ENCODE peak calls at places on chromosomes 12 and 14, in eight cellular contexts. One of them, this sample, is unnamed.

GRCh38 chr14:68633131-68633991 is 159.5 kb downstream of the ZFP36L1 start:
- DNase-seq in heart left ventricle: peak
- DNase-seq in right lobe of liver: no peak
- DNase-seq in ovary: no peak
- DNase-seq in uterus: no peak
- DNase-seq in IMR-90: no peak
- DNase-seq in CD4-positive, alpha-beta T cell: no peak
- DNase-seq in ascending aorta: no peak
- DNase-seq in this sample: no peak

GRCh38 chr12:21757665-21758064 is 16.8 kb downstream of the KCNJ8 start:
- DNase-seq in heart left ventricle: no peak
- DNase-seq in right lobe of liver: no peak
- DNase-seq in uterus: no peak
- DNase-seq in CD4-positive, alpha-beta T cell: no peak
- DNase-seq in ascending aorta: no peak
- DNase-seq in ovary: no peak
- DNase-seq in IMR-90: no peak
- DNase-seq in this sample: no peak

GRCh38 chr12:54051916-54052744 is 1.5 kb upstream of the HOXC4 start:
- DNase-seq in ovary: peak
- DNase-seq in ascending aorta: no peak
- DNase-seq in uterus: peak
- DNase-seq in right lobe of liver: no peak
- DNase-seq in IMR-90: no peak
- DNase-seq in heart left ventricle: no peak
- DNase-seq in CD4-positive, alpha-beta T cell: no peak
- DNase-seq in this sample: no peak

GRCh38 chr12:49587174-49587908 is 18.1 kb downstream of the FAM186B start:
- DNase-seq in CD4-positive, alpha-beta T cell: no peak
- DNase-seq in ascending aorta: no peak
- DNase-seq in heart left ventricle: no peak
- DNase-seq in IMR-90: no peak
- DNase-seq in uterus: no peak
- DNase-seq in right lobe of liver: no peak
- DNase-seq in ovary: no peak
- DNase-seq in this sample: no peak

GRCh38 chr14:106845286-106846087 is 1319.1 kb downstream of the TMEM121 start:
- DNase-seq in heart left ventricle: no peak
- DNase-seq in uterus: peak
- DNase-seq in right lobe of liver: peak
- DNase-seq in IMR-90: no peak
- DNase-seq in CD4-positive, alpha-beta T cell: peak
- DNase-seq in ovary: peak
- DNase-seq in ascending aorta: no peak
- DNase-seq in this sample: peak

GRCh38 chr14:22982477-22983245 is at the start of gene AJUBA:
- DNase-seq in ascending aorta: peak
- DNase-seq in ovary: peak
- DNase-seq in IMR-90: peak
- DNase-seq in right lobe of liver: peak
- DNase-seq in CD4-positive, alpha-beta T cell: peak
- DNase-seq in heart left ventricle: peak
- DNase-seq in uterus: peak
- DNase-seq in this sample: peak

GRCh38 chr12:77402726-77403125 is 337.4 kb upstream of the E2F7 start:
- DNase-seq in uterus: no peak
- DNase-seq in CD4-positive, alpha-beta T cell: no peak
- DNase-seq in ascending aorta: no peak
- DNase-seq in ovary: no peak
- DNase-seq in heart left ventricle: no peak
- DNase-seq in right lobe of liver: no peak
- DNase-seq in IMR-90: peak
- DNase-seq in this sample: no peak

GRCh38 chr14:75861161-75861621 is 120.6 kb downstream of the TGFB3 start:
- DNase-seq in ovary: no peak
- DNase-seq in right lobe of liver: no peak
- DNase-seq in heart left ventricle: peak
- DNase-seq in CD4-positive, alpha-beta T cell: no peak
- DNase-seq in uterus: peak
- DNase-seq in ascending aorta: no peak
- DNase-seq in IMR-90: peak
- DNase-seq in this sample: no peak

GRCh38 chr12:47881826-47882427 is 22.9 kb downstream of the VDR start:
- DNase-seq in heart left ventricle: no peak
- DNase-seq in ovary: no peak
- DNase-seq in ascending aorta: no peak
- DNase-seq in uterus: peak
- DNase-seq in IMR-90: peak
- DNase-seq in right lobe of liver: no peak
- DNase-seq in CD4-positive, alpha-beta T cell: no peak
- DNase-seq in this sample: peak

GRCh38 chr12:9022592-9022991 is 33.2 kb downstream of the KLRG1 start:
- DNase-seq in ascending aorta: no peak
- DNase-seq in uterus: no peak
- DNase-seq in CD4-positive, alpha-beta T cell: no peak
- DNase-seq in heart left ventricle: no peak
- DNase-seq in IMR-90: no peak
- DNase-seq in right lobe of liver: no peak
- DNase-seq in ovary: no peak
- DNase-seq in this sample: no peak

GRCh38 chr14:42299692-42300091 is 693.0 kb downstream of the LRFN5 start:
- DNase-seq in uterus: no peak
- DNase-seq in heart left ventricle: no peak
- DNase-seq in ovary: no peak
- DNase-seq in ascending aorta: no peak
- DNase-seq in CD4-positive, alpha-beta T cell: no peak
- DNase-seq in right lobe of liver: no peak
- DNase-seq in IMR-90: no peak
- DNase-seq in this sample: no peak

GRCh38 chr12:132557291-132557968 is 53.0 kb downstream of the LRCOL1 start:
- DNase-seq in ascending aorta: no peak
- DNase-seq in CD4-positive, alpha-beta T cell: no peak
- DNase-seq in IMR-90: no peak
- DNase-seq in ovary: no peak
- DNase-seq in uterus: no peak
- DNase-seq in right lobe of liver: no peak
- DNase-seq in heart left ventricle: no peak
- DNase-seq in this sample: no peak

GRCh38 chr12:132556801-132557200 is 53.6 kb downstream of the LRCOL1 start:
- DNase-seq in IMR-90: no peak
- DNase-seq in uterus: no peak
- DNase-seq in heart left ventricle: no peak
- DNase-seq in ovary: no peak
- DNase-seq in CD4-positive, alpha-beta T cell: no peak
- DNase-seq in right lobe of liver: no peak
- DNase-seq in ascending aorta: no peak
- DNase-seq in this sample: no peak

GRCh38 chr12:132559652-132560420 is 50.5 kb downstream of the LRCOL1 start:
- DNase-seq in heart left ventricle: no peak
- DNase-seq in right lobe of liver: no peak
- DNase-seq in CD4-positive, alpha-beta T cell: no peak
- DNase-seq in uterus: peak
- DNase-seq in ascending aorta: no peak
- DNase-seq in ovary: peak
- DNase-seq in IMR-90: peak
- DNase-seq in this sample: no peak

GRCh38 chr12:132558861-132559623 is 51.3 kb downstream of the LRCOL1 start:
- DNase-seq in ascending aorta: no peak
- DNase-seq in right lobe of liver: no peak
- DNase-seq in CD4-positive, alpha-beta T cell: no peak
- DNase-seq in IMR-90: no peak
- DNase-seq in uterus: no peak
- DNase-seq in heart left ventricle: no peak
- DNase-seq in ovary: no peak
- DNase-seq in this sample: no peak

DNA sequence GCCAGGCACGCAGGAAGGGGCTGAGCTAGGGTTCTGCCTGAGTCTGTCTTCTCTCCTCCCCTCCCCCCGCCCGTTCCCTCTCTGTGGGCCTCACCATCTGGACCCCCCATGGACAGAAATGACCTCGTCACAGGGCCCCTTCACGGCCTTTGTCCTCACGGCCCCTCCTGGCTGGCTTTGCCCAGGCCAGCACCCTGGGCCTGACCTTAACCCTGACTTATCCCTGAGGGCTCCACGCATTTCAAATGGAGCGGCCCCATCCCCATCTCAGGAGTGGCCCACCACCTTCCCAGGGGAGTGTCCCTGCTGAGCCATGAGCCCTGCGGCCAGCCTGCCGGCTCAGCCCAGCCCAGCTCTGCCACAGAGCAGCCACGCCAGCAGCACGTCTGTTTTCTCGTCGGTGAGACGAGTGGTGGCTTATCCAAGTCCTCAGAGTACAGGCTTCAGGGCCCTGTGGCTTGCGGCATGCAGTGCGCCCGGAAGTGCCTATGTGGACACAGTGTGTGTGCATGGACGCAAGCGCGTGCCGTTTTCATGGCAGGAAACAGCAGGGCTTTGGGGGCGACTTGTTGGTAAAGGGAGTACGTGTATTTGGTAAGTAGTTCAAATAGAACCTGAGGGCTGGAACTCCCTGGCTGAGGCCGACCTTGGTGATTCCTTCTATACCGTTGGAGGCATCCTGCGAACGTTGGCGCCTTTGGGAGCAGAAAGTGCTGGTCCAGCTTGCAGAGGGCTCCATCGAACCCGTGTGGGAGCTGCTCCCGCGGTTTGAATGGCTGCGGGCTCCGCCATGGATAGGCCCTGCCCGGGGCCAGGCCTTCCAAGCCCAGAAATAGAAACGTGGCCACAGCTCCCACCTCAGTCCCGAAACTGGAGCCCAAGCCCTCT is 52.2 kb downstream of the LRCOL1 start:
- DNase-seq in right lobe of liver: no peak
- DNase-seq in heart left ventricle: no peak
- DNase-seq in uterus: no peak
- DNase-seq in ovary: no peak
- DNase-seq in ascending aorta: no peak
- DNase-seq in CD4-positive, alpha-beta T cell: no peak
- DNase-seq in IMR-90: no peak
- DNase-seq in this sample: no peak
- H3K27ac ChIP-seq in right lobe of liver: no peak
- H3K27ac ChIP-seq in heart left ventricle: no peak
- H3K27ac ChIP-seq in uterus: no peak
- H3K27ac ChIP-seq in ovary: no peak
- H3K27ac ChIP-seq in ascending aorta: no peak
- H3K27ac ChIP-seq in CD4-positive, alpha-beta T cell: no peak
- H3K27ac ChIP-seq in IMR-90: no peak
- H3K27ac ChIP-seq in this sample: no peak

GRCh38 chr14:55419663-55420062 is 8.0 kb upstream of the ATG14 start:
- DNase-seq in IMR-90: no peak
- DNase-seq in CD4-positive, alpha-beta T cell: no peak
- DNase-seq in uterus: no peak
- DNase-seq in ascending aorta: no peak
- DNase-seq in right lobe of liver: no peak
- DNase-seq in ovary: no peak
- DNase-seq in heart left ventricle: no peak
- DNase-seq in this sample: no peak

GRCh38 chr14:55418411-55418810 is 6.8 kb upstream of the ATG14 start:
- DNase-seq in right lobe of liver: no peak
- DNase-seq in uterus: no peak
- DNase-seq in heart left ventricle: no peak
- DNase-seq in ascending aorta: no peak
- DNase-seq in ovary: no peak
- DNase-seq in IMR-90: no peak
- DNase-seq in CD4-positive, alpha-beta T cell: no peak
- DNase-seq in this sample: no peak

GRCh38 chr14:55414551-55414950 is 2.9 kb upstream of the ATG14 start:
- DNase-seq in ovary: no peak
- DNase-seq in right lobe of liver: no peak
- DNase-seq in heart left ventricle: no peak
- DNase-seq in ascending aorta: no peak
- DNase-seq in CD4-positive, alpha-beta T cell: no peak
- DNase-seq in IMR-90: no peak
- DNase-seq in uterus: no peak
- DNase-seq in this sample: no peak

GRCh38 chr14:55417955-55418354 is 6.3 kb upstream of the ATG14 start:
- DNase-seq in right lobe of liver: no peak
- DNase-seq in heart left ventricle: no peak
- DNase-seq in ovary: no peak
- DNase-seq in IMR-90: no peak
- DNase-seq in uterus: no peak
- DNase-seq in ascending aorta: no peak
- DNase-seq in CD4-positive, alpha-beta T cell: no peak
- DNase-seq in this sample: no peak

DNA sequence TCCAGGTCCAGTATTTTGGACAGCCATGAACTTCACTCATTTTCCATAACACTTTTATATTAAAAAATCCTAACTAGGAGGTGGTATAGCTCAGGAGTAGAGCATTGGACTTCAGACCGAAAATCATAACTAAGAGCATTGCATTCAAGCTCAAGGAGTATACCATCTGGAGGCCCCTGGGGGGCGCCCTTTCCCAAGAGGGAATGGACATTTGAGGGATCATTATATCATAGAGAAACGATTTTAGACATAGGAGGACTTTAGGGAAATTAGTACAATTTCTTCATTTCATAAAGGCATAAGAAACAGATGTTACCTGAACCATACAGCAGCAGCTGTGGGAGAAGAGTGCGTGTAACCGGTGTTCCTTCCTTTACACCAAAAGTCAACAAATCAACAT is 5.2 kb upstream of the ATG14 start:
- DNase-seq in ovary: no peak
- DNase-seq in CD4-positive, alpha-beta T cell: no peak
- DNase-seq in ascending aorta: no peak
- DNase-seq in right lobe of liver: no peak
- DNase-seq in uterus: no peak
- DNase-seq in heart left ventricle: no peak
- DNase-seq in IMR-90: no peak
- DNase-seq in this sample: no peak
- TF ChIP-seq CTCF in ovary: no peak
- TF ChIP-seq CTCF in CD4-positive, alpha-beta T cell: peak
- TF ChIP-seq CTCF in ascending aorta: no peak
- TF ChIP-seq CTCF in right lobe of liver: no peak
- TF ChIP-seq CTCF in uterus: no peak
- TF ChIP-seq CTCF in heart left ventricle: peak
- TF ChIP-seq CTCF in IMR-90: peak
- TF ChIP-seq CTCF in this sample: no peak

GRCh38 chr14:96804821-96805374 is 7.7 kb downstream of the VRK1 start:
- DNase-seq in IMR-90: peak
- DNase-seq in right lobe of liver: no peak
- DNase-seq in ascending aorta: no peak
- DNase-seq in ovary: no peak
- DNase-seq in CD4-positive, alpha-beta T cell: no peak
- DNase-seq in uterus: no peak
- DNase-seq in heart left ventricle: no peak
- DNase-seq in this sample: no peak
- H3K27ac ChIP-seq in IMR-90: peak
- H3K27ac ChIP-seq in right lobe of liver: no peak
- H3K27ac ChIP-seq in ascending aorta: no peak
- H3K27ac ChIP-seq in ovary: no peak
- H3K27ac ChIP-seq in CD4-positive, alpha-beta T cell: no peak
- H3K27ac ChIP-seq in uterus: no peak
- H3K27ac ChIP-seq in heart left ventricle: no peak
- H3K27ac ChIP-seq in this sample: no peak

DNA sequence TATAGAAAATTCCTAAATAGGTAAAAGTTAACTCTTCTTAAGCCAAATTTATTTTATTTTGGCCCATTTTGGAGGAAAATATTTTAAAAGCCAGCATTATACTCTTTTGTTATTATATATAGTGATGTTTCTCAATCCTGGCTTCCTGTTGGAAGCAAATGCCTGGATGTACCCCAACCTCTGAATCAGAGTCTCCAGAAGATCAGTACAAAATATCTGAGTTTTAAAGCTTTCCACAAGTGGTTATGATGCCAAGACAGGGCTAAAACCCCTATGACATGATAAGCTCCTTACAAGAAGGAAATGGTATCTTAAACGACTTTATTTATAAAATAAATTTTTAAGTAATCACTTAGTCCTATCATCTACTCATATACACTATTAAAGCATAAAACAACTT is 238.2 kb downstream of the SLC2A13 start:
- DNase-seq in IMR-90: no peak
- DNase-seq in uterus: no peak
- DNase-seq in right lobe of liver: no peak
- DNase-seq in heart left ventricle: no peak
- DNase-seq in ascending aorta: no peak
- DNase-seq in CD4-positive, alpha-beta T cell: no peak
- DNase-seq in ovary: no peak
- DNase-seq in this sample: no peak
- TF ChIP-seq CTCF in IMR-90: no peak
- TF ChIP-seq CTCF in uterus: no peak
- TF ChIP-seq CTCF in right lobe of liver: no peak
- TF ChIP-seq CTCF in heart left ventricle: no peak
- TF ChIP-seq CTCF in ascending aorta: no peak
- TF ChIP-seq CTCF in CD4-positive, alpha-beta T cell: no peak
- TF ChIP-seq CTCF in ovary: no peak
- TF ChIP-seq CTCF in this sample: no peak

This sample was measured in kidney.